ENCODE peak calls at places on chromosomes 1 and 21, in ten cellular contexts. H is K562, A is HepG2, B is IMR-90, S is heart left ventricle, T is gastrocnemius medialis, I is right lobe of liver, D is HCT116, U is upper lobe of left lung, R is body of pancreas. K is an unnamed sample.

GRCh38 chr1:84504580-84505021 is 1.6 kb upstream of the SPATA1 start:
- ATAC-seq in T (no peak), D (no peak), H (peak), S (no peak), A (no peak), B (no peak), U (no peak), I (no peak), R (no peak), K (no peak)

GRCh38 chr1:231326248-231326647 is 11.4 kb downstream of the EXOC8 start:
- ATAC-seq in I (no peak), T (no peak), D (no peak), U (no peak), H (no peak), B (no peak), R (no peak), S (no peak), A (no peak), K (no peak)

GRCh38 chr1:166902279-166902678 is 26.2 kb upstream of the TADA1 start:
- ATAC-seq in T (no peak), B (peak), I (peak), H (peak), R (no peak), S (peak), A (no peak), D (peak), U (no peak), K (no peak)

GRCh38 chr1:242017580-242018233 is 18.8 kb upstream of the MAP1LC3C start:
- ATAC-seq in R (no peak), B (peak), I (peak), H (peak), T (no peak), A (peak), D (peak), U (no peak), S (peak), K (peak)

GRCh38 chr21:42983102-42983501 is 8.7 kb downstream of the PKNOX1 start:
- ATAC-seq in I (no peak), H (no peak), B (peak), R (no peak), D (no peak), T (no peak), A (no peak), S (no peak), U (no peak), K (no peak)

GRCh38 chr1:53592985-53593757 is 134.0 kb downstream of the DMRTB1 start:
- ATAC-seq in T (no peak), I (no peak), A (no peak), H (no peak), R (no peak), U (no peak), D (peak), B (no peak), S (no peak), K (no peak)

GRCh38 chr1:234926574-234927311 is 201.9 kb downstream of the TOMM20 start:
- ATAC-seq in I (no peak), D (no peak), T (no peak), H (no peak), A (no peak), U (no peak), B (no peak), R (no peak), S (no peak), K (no peak)

GRCh38 chr1:206498685-206499084 is 8.6 kb upstream of the RASSF5 start:
- ATAC-seq in D (peak), U (no peak), S (no peak), T (no peak), B (no peak), A (no peak), R (no peak), I (no peak), H (no peak), K (no peak)

GRCh38 chr1:54356680-54357147 is 49.5 kb downstream of the SSBP3 start:
- ATAC-seq in S (no peak), D (no peak), R (no peak), U (no peak), H (peak), T (no peak), A (peak), I (no peak), B (no peak), K (no peak)

GRCh38 chr1:164769504-164770148 is 210.6 kb downstream of the PBX1 start:
- ATAC-seq in T (no peak), I (no peak), R (no peak), U (no peak), D (no peak), B (no peak), H (no peak), S (no peak), A (peak), K (no peak)

GRCh38 chr1:199597152-199597551 is 430.4 kb upstream of the NR5A2 start:
- ATAC-seq in B (no peak), T (no peak), D (no peak), H (no peak), S (no peak), U (no peak), R (no peak), I (no peak), A (no peak), K (no peak)

GRCh38 chr1:54117815-54118563 is 34.8 kb downstream of the CDCP2 start:
- ATAC-seq in B (no peak), I (no peak), H (no peak), D (no peak), R (no peak), S (no peak), A (no peak), T (no peak), U (no peak), K (no peak)

GRCh38 chr1:88609051-88609450 is 75.0 kb upstream of the PKN2 start:
- ATAC-seq in I (no peak), U (no peak), A (no peak), S (no peak), B (no peak), R (no peak), D (no peak), T (no peak), H (no peak), K (no peak)

GRCh38 chr1:231240883-231241735 is at the start of gene GNPAT:
- ATAC-seq in B (peak), U (peak), S (peak), H (peak), A (peak), R (peak), I (peak), D (peak), T (peak), K (peak)

GRCh38 chr1:209692745-209693504 is 11.7 kb upstream of the HSD11B1 start:
- ATAC-seq in A (peak), H (peak), D (peak), S (peak), R (peak), U (peak), I (peak), B (peak), T (peak), K (peak)

GRCh38 chr1:1324084-1324523 is 356 bp downstream of the INTS11 start:
- ATAC-seq in T (peak), A (peak), R (no peak), D (peak), I (no peak), U (no peak), S (no peak), H (peak), B (peak), K (no peak)

GRCh38 chr21:44980562-44981489 is 41.0 kb downstream of the SLX9 start:
- ATAC-seq in D (no peak), I (no peak), H (peak), A (no peak), R (no peak), B (no peak), S (peak), U (no peak), T (no peak), K (no peak)

GRCh38 chr1:22814176-22815042 is 103.8 kb downstream of the EPHB2 start:
- ATAC-seq in I (no peak), T (no peak), B (no peak), R (peak), D (no peak), H (no peak), S (no peak), A (no peak), U (peak), K (no peak)

GRCh38 chr1:244920911-244921310 is 56.6 kb upstream of the HNRNPU start:
- ATAC-seq in T (peak), U (no peak), S (peak), I (no peak), D (no peak), A (no peak), H (no peak), R (no peak), B (no peak), K (no peak)

GRCh38 chr1:204434116-204434755 is 22.6 kb upstream of the PPP1R15B start:
- ATAC-seq in H (no peak), T (no peak), B (no peak), A (no peak), U (no peak), R (no peak), D (no peak), I (no peak), S (peak), K (no peak)

GRCh38 chr1:27101696-27102095 is 53.2 kb downstream of the SLC9A1 start:
- ATAC-seq in B (no peak), S (no peak), I (no peak), T (no peak), R (no peak), D (no peak), U (no peak), A (no peak), H (no peak), K (no peak)

GRCh38 chr21:19239696-19240095 is 836.1 kb upstream of the TMPRSS15 start:
- ATAC-seq in S (no peak), H (no peak), T (no peak), A (no peak), B (no peak), D (no peak), R (no peak), U (no peak), I (no peak), K (no peak)

GRCh38 chr1:163381487-163382184 is 59.9 kb downstream of the NUF2 start:
- ATAC-seq in H (no peak), I (peak), A (no peak), B (no peak), D (no peak), S (no peak), R (no peak), U (no peak), T (no peak), K (no peak)

GRCh38 chr1:6462412-6463119 is 3.4 kb downstream of the TNFRSF25 start:
- ATAC-seq in D (peak), I (no peak), T (no peak), U (no peak), R (no peak), H (no peak), S (no peak), A (peak), B (no peak), K (no peak)

GRCh38 chr1:43974443-43975248 is at the start of gene ATP6V0B:
- ATAC-seq in R (peak), T (peak), A (peak), S (peak), I (peak), H (peak), B (peak), U (peak), D (peak), K (peak)
- TF ChIP-seq POLR2A in R (peak), T (peak), A (no peak), S (no peak), I (peak), H (peak), B (peak), U (peak), D (peak), K (peak)

DNA sequence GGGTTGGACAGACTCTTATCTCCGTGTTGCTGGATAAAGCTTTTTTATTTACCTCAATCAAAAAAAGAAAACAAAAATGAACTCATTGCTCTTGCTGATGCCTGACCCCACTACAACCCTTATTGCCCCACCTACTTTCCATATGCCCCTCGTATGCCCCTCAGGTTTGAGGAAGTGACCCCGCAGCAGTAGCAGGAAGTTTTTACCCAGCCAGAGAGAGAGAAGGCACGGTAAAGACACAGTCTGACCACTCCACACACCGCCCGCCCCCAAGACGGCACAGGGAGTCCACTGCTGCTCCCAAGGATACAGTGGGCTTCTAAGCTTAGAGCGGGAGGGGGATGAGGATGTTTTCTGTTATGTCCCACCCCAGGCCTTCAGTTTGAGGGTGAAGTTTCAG is 9.8 kb downstream of the PLEKHO1 start:
- ATAC-seq in B (no peak), T (no peak), I (peak), U (no peak), D (no peak), S (peak), R (no peak), H (no peak), A (no peak), K (no peak)
- TF ChIP-seq POLR2A in B (no peak), T (no peak), I (no peak), U (no peak), D (no peak), S (no peak), R (peak), H (no peak), A (no peak), K (no peak)

GRCh38 chr1:111204211-111204883 is 3.9 kb upstream of the DENND2D start:
- ATAC-seq in U (peak), H (no peak), T (peak), R (peak), B (peak), A (no peak), D (peak), S (peak), I (peak), K (peak)
- TF ChIP-seq POLR2A in U (peak), H (no peak), T (no peak), R (peak), B (no peak), A (no peak), D (no peak), S (no peak), I (peak), K (peak)

GRCh38 chr1:186628910-186629309 is 51.3 kb downstream of the PTGS2 start:
- ATAC-seq in R (no peak), A (no peak), D (no peak), S (no peak), H (no peak), T (no peak), B (no peak), U (no peak), I (no peak), K (no peak)
- TF ChIP-seq POLR2A in R (no peak), A (no peak), D (no peak), S (no peak), H (no peak), T (no peak), B (no peak), U (no peak), I (no peak), K (no peak)

GRCh38 chr1:43978551-43979260 is at the start of gene B4GALT2:
- ATAC-seq in U (no peak), R (peak), I (peak), S (peak), H (peak), A (peak), D (peak), T (peak), B (peak), K (peak)
- TF ChIP-seq POLR2A in U (no peak), R (no peak), I (no peak), S (no peak), H (peak), A (no peak), D (peak), T (peak), B (peak), K (no peak)

DNA sequence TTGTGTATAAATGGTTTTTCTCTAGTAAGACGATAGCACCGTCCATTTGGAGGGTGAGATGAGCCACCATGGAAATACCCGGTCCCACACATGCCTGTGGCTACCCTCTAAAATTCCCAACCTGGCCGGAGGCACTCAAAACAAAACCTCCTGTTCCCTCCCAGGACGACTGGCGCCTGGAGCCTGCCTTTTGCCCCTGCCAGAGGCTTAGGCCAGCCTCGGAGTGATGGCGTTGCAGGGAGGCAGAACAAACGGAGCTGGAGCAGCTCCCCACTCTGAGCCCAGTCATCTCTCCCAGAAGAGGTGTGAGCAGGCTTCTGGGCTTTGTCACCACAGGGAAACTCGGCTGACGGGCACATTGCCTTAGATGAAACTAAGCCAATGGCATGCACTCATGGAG is 213.7 kb upstream of the HOOK1 start:
- ATAC-seq in B (no peak), A (no peak), S (peak), U (no peak), H (no peak), I (no peak), T (peak), R (no peak), D (no peak), K (peak)
- TF ChIP-seq POLR2A in B (no peak), A (no peak), S (no peak), U (no peak), H (no peak), I (no peak), T (peak), R (no peak), D (no peak), K (no peak)

GRCh38 chr1:33036526-33037503 is at the start of gene AK2:
- ATAC-seq in A (peak), H (peak), S (peak), T (peak), B (peak), D (peak), U (peak), I (peak), R (peak), K (peak)
- TF ChIP-seq POLR2A in A (peak), H (peak), S (no peak), T (peak), B (peak), D (no peak), U (peak), I (peak), R (peak), K (peak)

GRCh38 chr1:162070094-162070748 is 730 bp downstream of the NOS1AP start:
- ATAC-seq in A (peak), T (no peak), I (peak), S (peak), U (peak), D (no peak), B (no peak), H (no peak), R (peak), K (no peak)

GRCh38 chr1:162072770-162073169 is 3.3 kb downstream of the NOS1AP start:
- ATAC-seq in T (no peak), B (no peak), H (no peak), U (no peak), D (no peak), R (no peak), A (no peak), S (no peak), I (peak), K (no peak)

GRCh38 chr1:162065016-162065415 is 4.5 kb upstream of the NOS1AP start:
- ATAC-seq in T (no peak), S (no peak), I (no peak), H (no peak), R (no peak), U (no peak), B (no peak), D (no peak), A (no peak), K (no peak)

GRCh38 chr1:162070825-162071224 is 1.3 kb downstream of the NOS1AP start:
- ATAC-seq in I (peak), A (peak), H (no peak), U (no peak), S (no peak), T (no peak), R (no peak), D (no peak), B (no peak), K (no peak)

DNA sequence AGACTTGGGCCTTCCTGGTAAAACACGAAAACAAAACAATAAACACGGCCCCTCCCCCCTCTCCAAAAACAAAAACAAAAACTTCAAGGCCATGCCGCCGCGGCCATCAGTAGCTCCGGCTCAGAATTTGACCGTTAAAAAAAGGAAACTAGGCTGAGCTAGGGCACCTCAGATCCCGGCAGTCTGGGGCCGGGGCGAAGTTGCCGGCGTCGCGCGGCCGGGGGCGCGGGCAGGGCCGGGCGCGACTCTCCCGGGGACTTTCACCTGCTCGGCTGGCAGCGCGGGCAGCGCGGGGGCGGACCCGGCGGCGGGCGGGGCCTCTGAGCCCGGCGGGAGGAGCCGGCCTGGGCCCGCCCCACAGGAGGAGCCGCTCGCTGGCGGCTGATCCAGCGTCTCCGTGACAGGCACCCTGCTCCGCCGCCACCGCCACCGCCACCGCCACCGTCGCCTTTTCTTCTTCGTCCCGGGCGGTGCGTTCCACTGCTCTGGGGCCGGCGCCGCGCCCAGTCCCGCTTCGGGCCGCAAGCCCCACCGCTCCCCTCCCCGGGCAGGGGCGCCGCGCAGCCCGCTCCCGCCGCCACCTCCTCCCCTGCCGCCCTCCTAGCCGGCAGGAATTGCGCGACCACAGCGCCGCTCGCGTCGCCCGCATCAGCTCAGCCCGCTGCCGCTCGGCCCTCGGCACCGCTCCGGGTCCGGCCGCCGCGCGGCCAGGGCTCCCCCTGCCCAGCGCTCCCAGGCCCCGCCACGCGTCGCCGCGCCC is at the start of gene NOS1AP:
- ATAC-seq in H (peak), U (peak), S (peak), D (peak), A (peak), I (peak), R (peak), T (peak), B (peak), K (peak)
- TF ChIP-seq POLR2A in H (no peak), U (peak), S (no peak), D (no peak), A (peak), I (peak), R (peak), T (peak), B (no peak), K (peak)

DNA sequence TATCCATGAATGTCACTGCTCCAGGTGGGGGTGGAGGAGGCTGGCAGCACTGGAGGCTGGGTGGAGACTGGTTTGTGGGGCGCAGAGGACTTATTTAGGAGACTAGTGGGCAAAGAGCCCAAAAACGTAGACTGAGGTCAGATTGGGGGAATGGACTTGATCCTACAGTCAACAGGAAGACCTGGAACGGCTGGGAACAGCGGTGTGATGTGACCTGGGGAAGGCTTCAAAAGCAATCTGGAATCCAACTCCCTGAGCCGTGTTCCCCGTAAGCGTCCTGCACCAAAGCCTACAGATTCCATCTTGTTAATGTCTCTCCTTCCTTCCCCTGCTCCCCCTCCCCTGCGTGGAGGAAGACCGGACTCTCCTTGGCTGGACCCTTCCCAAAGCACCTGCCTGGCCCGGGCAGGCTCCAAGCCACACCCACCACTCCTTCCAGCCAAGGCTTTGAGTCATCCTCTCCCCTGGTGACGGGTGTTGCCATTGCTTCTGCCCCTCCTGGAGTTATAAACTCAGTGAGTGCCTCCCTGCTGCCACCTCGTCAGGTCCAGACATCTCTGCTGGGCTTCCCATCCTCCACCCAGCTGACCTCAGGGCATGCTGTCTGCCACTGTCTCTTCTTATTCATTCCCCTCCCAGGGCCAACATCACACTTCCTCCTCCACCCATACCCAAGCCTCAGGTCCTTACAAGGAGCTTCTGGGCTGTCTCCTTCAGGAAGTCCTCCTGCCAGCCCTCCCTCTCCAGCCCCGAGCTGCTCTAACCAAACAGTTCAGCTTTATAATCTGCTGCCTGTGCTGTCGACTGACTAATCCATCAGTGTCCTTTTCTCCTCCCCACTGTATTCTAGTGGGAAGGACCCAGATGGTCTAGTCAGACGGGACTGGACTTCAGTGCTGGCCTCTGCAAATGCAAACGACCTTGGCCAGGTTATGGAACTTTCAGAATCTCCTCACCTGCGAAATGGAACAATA is 1.6 kb upstream of the CLSTN1 start:
- ATAC-seq in H (peak), B (peak), S (peak), A (peak), U (peak), T (peak), R (peak), I (peak), D (peak), K (peak)
- TF ChIP-seq POLR2A in H (no peak), B (no peak), S (no peak), A (no peak), U (no peak), T (no peak), R (peak), I (no peak), D (no peak), K (no peak)